ENCODE peak calls at places on chromosomes 12 and 14, in nine cellular contexts. U is upper lobe of left lung, K is A549, M is ovary, G is sigmoid colon, A is suprapubic skin, N is tibial nerve, B is transverse colon, S is SK-N-SH. J is an unnamed sample. For H3K4me1, the result is how much of the 10 kb centered on the place peaks cover.

GRCh38 chr12:99600388-99600787 is 47.2 kb upstream of the GARIN6 start:
- DNase-seq in G (no peak), K (no peak), A (no peak), S (no peak), U (no peak), B (no peak), M (no peak), N (no peak), J (no peak)

GRCh38 chr12:66132408-66132807 is 1.9 kb upstream of the LLPH start:
- DNase-seq in U (no peak), N (no peak), B (no peak), G (no peak), M (no peak), K (peak), S (no peak), A (no peak), J (no peak)

GRCh38 chr14:85853996-85854526 is 324.1 kb downstream of the FLRT2 start:
- DNase-seq in K (no peak), S (no peak), G (no peak), U (no peak), N (no peak), A (no peak), B (no peak), M (no peak), J (no peak)

GRCh38 chr12:51262758-51263177 is 7.4 kb downstream of the SMAGP start:
- DNase-seq in U (no peak), B (peak), A (no peak), M (peak), G (no peak), K (peak), S (no peak), N (peak), J (peak)

GRCh38 chr12:124556896-124557501 is 10.4 kb downstream of the NCOR2 start:
- DNase-seq in A (no peak), K (no peak), G (peak), N (no peak), M (peak), B (no peak), S (peak), U (no peak), J (peak)

GRCh38 chr12:127660961-127661360 is 606.0 kb upstream of the TMEM132C start:
- DNase-seq in N (no peak), S (no peak), U (no peak), G (no peak), A (no peak), M (no peak), K (no peak), B (no peak), J (no peak)

GRCh38 chr14:90903101-90903500 is 86.9 kb upstream of the TTC7B start:
- DNase-seq in S (peak), K (peak), A (no peak), B (peak), G (peak), N (peak), M (peak), U (peak), J (peak)

GRCh38 chr12:124680863-124681778 is 113.7 kb upstream of the NCOR2 start:
- DNase-seq in S (peak), G (no peak), N (peak), U (no peak), M (peak), A (no peak), B (no peak), K (peak), J (no peak)

GRCh38 chr12:14567311-14568195 is at the start of gene PLBD1:
- DNase-seq in G (peak), A (peak), K (peak), S (peak), B (peak), N (peak), M (peak), U (peak), J (peak)

GRCh38 chr14:67241416-67242362 is at the start of gene PALS1:
- DNase-seq in B (no peak), M (no peak), U (peak), A (no peak), S (peak), N (peak), G (peak), K (peak), J (no peak)

GRCh38 chr12:113145720-113146551 is 3.6 kb upstream of the CFAP73 start:
- DNase-seq in S (no peak), N (no peak), A (no peak), M (no peak), G (no peak), B (no peak), K (no peak), U (no peak), J (no peak)

GRCh38 chr14:92785601-92786426 is 8.3 kb upstream of the GOLGA5 start:
- DNase-seq in B (no peak), G (no peak), S (no peak), A (no peak), K (peak), N (no peak), U (no peak), M (peak), J (peak)

GRCh38 chr12:129614221-129614885 is 289.5 kb downstream of the TMEM132D start:
- DNase-seq in U (no peak), A (no peak), N (no peak), M (no peak), G (no peak), B (no peak), K (no peak), S (no peak), J (no peak)

GRCh38 chr12:94710933-94711332 is 60.6 kb upstream of the TMCC3 start:
- DNase-seq in S (peak), N (no peak), G (no peak), A (no peak), K (peak), U (no peak), M (no peak), B (peak), J (no peak)

GRCh38 chr12:49868449-49868848 is 25.5 kb upstream of the BCDIN3D start:
- DNase-seq in S (no peak), U (no peak), K (no peak), A (no peak), G (peak), B (no peak), N (no peak), M (peak), J (no peak)

GRCh38 chr12:4909734-4910501 is at the start of gene KCNA1:
- DNase-seq in N (no peak), M (no peak), G (peak), K (no peak), S (peak), U (no peak), A (no peak), B (no peak), J (no peak)

GRCh38 chr12:64682572-64683277 is 72.4 kb downstream of the RASSF3 start:
- DNase-seq in G (peak), N (no peak), A (no peak), M (peak), S (peak), B (peak), U (no peak), K (peak), J (no peak)

GRCh38 chr12:69170293-69170692 is 69.1 kb upstream of the CPSF6 start:
- DNase-seq in B (no peak), A (no peak), M (no peak), G (no peak), K (no peak), N (no peak), U (no peak), S (no peak), J (no peak)

GRCh38 chr12:29026419-29026818 is 122.7 kb upstream of the FAR2 start:
- DNase-seq in A (no peak), K (no peak), N (no peak), M (no peak), G (no peak), B (no peak), U (no peak), S (no peak), J (no peak)

GRCh38 chr14:101959277-101959676 is 5.1 kb upstream of the DYNC1H1 start:
- DNase-seq in G (no peak), N (no peak), B (no peak), K (no peak), U (no peak), M (no peak), A (no peak), S (no peak), J (no peak)

GRCh38 chr12:110141389-110141788 is 17.2 kb downstream of the IFT81 start:
- DNase-seq in N (peak), A (peak), U (peak), M (no peak), S (no peak), B (peak), G (peak), K (no peak), J (no peak)

GRCh38 chr14:34711169-34711568 is 3.2 kb downstream of the CFL2 start:
- DNase-seq in S (peak), K (peak), G (no peak), U (no peak), N (peak), B (peak), A (no peak), M (no peak), J (no peak)

GRCh38 chr12:92224685-92225331 is 79.2 kb upstream of the BTG1 start:
- DNase-seq in M (no peak), K (peak), G (no peak), U (no peak), N (no peak), B (no peak), S (peak), A (no peak), J (no peak)

GRCh38 chr12:54420766-54421144 is 1.7 kb upstream of the ITGA5 start:
- DNase-seq in M (no peak), B (no peak), G (peak), S (no peak), A (no peak), K (no peak), U (no peak), N (peak), J (no peak)

GRCh38 chr12:118374909-118375308 is 1.4 kb upstream of the SUDS3 start:
- DNase-seq in G (no peak), U (no peak), S (no peak), N (no peak), A (no peak), B (no peak), K (no peak), M (no peak), J (no peak)

GRCh38 chr14:101122114-101122854 is 218.8 kb upstream of the RTL1 start:
- DNase-seq in N (peak), B (no peak), G (peak), U (no peak), M (no peak), A (peak), S (peak), K (no peak), J (peak)

GRCh38 chr14:59215353-59215752 is 26.9 kb downstream of the DAAM1 start:
- DNase-seq in M (peak), G (peak), B (peak), K (no peak), S (no peak), N (peak), U (peak), A (peak), J (peak)

GRCh38 chr14:66379116-66379515 is 107.1 kb upstream of the CCDC196 start:
- DNase-seq in B (no peak), M (no peak), G (no peak), A (no peak), N (no peak), U (peak), K (no peak), S (no peak), J (peak)

GRCh38 chr14:105490318-105490571 is 801 bp upstream of the TEDC1 start:
- DNase-seq in U (no peak), G (no peak), B (peak), A (no peak), N (no peak), S (no peak), K (no peak), M (peak), J (no peak)

GRCh38 chr14:105492051-105492965 is 1.3 kb downstream of the TEDC1 start:
- DNase-seq in M (peak), S (no peak), B (no peak), U (no peak), K (peak), A (no peak), G (peak), N (no peak), J (no peak)

GRCh38 chr14:105489607-105490317 is 1.3 kb upstream of the TEDC1 start:
- DNase-seq in M (peak), A (peak), U (peak), G (peak), N (peak), S (peak), K (peak), B (peak), J (peak)

GRCh38 chr14:105491366-105492006 is 440 bp downstream of the TEDC1 start:
- DNase-seq in K (peak), B (peak), G (peak), M (peak), U (peak), A (no peak), N (no peak), S (peak), J (peak)

DNA sequence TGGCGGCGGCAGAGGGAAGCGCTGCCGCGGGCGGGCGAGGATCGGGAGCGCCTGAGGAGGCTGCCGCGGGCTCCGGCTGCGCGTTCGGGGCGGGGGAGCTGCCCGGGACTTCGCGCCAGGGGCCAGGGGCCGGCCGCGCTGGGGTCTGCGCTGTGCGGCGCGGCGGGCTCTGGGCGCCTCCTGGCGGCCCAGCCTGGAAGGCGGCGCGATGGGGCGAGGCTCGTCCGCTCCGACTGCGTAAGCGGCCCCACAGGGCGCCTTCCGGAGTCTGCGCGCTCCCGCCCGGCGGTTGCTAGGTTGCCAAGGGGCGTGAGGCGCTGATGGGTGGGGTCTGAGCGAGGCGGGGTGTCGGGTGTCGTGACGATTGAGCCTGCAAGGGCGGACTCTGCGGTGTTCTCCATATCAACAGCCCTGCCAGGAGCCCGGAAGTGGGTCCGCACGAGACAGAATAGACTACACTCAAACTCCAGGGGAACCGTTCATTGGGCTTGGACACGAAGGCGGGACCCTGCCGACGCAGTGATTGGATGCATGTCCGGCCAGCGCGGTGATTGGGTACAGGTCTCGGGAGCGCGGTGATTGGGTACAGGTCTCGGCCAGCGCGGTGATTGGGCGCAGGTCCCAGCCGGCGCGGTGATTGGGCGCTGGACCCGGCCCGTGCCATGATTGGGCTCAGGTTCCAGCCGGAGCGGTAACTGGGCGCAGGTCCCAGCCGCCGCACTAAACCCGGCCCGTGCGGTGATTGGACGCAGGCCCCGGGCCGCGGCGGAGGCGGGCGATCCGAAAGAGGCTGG is at the start of gene TEDC1:
- DNase-seq in G (peak), K (peak), B (peak), U (peak), N (peak), S (peak), M (peak), A (peak), J (peak)
- TF ChIP-seq EP300 in G (no peak), K (no peak), B (no peak), U (no peak), N (peak), S (no peak), M (peak), A (no peak), J (no peak)

GRCh38 chr12:100797246-100797645 is 2.7 kb downstream of the ANO4 start:
- DNase-seq in A (no peak), K (no peak), B (no peak), G (no peak), U (no peak), N (no peak), S (no peak), M (no peak), J (no peak)
- H3K4me1 ChIP-seq in A (under half), K (under half), B (under half), G (under half), U (under half), N (under half), S (under half), M (under half), J (under half)

GRCh38 chr14:82757775-82758174 is 1224.1 kb upstream of the SEL1L start:
- DNase-seq in K (no peak), S (no peak), A (no peak), G (no peak), M (no peak), U (no peak), B (no peak), N (no peak), J (no peak)

GRCh38 chr14:82755923-82756322 is 1222.3 kb upstream of the SEL1L start:
- DNase-seq in N (no peak), G (no peak), U (no peak), A (no peak), S (no peak), B (no peak), M (no peak), K (no peak), J (no peak)

GRCh38 chr14:82755476-82755875 is 1221.8 kb upstream of the SEL1L start:
- DNase-seq in M (no peak), U (no peak), G (no peak), A (no peak), K (no peak), N (no peak), B (no peak), S (no peak), J (no peak)

DNA sequence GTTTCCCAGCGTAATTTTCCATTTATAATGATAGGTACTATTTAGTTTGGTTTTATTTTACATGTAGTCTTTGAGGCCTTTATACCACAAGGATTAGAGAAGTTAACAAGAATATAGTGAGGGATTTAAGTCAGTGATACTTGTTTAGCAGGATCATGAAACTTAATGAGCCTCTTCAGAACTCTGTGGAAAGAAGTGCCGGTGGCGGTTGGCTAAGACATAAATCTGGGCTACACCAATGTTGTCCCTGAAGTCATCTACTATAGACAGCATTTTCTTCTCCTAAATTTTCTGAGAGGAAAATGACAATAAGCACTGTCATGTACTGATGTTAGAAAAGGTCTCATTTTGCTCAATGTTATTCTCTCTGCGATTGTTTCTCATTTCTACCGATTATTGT is 1226.0 kb upstream of the SEL1L start:
- DNase-seq in N (no peak), M (no peak), G (no peak), B (no peak), U (no peak), A (no peak), K (no peak), S (no peak), J (no peak)
- TF ChIP-seq EP300 in N (no peak), M (no peak), G (no peak), B (no peak), U (no peak), A (no peak), K (no peak), S (no peak), J (no peak)

DNA sequence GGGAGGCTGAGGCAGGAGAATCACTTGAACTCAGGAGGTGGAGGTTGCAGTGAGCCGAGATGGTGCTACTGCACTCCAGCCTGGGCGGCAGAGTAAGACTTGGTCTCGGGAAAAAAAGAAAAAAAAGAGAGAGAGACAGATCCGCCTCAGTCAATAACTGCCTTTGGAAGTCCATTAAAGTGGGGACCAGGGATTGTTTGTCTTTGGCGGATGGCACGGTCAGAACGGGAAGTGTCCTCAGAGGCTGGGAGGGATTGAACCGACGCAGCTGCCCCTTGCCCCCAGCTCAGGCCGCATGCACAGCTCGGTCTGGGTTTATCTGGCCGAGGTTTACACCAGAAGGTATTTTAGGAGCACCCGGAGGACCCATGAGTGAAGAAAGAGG is 54.4 kb downstream of the TESC start:
- DNase-seq in N (no peak), A (no peak), U (no peak), M (no peak), K (no peak), S (no peak), B (no peak), G (no peak), J (no peak)
- H3K4me1 ChIP-seq in N (under half), A (under half), U (under half), M (under half), K (under half), S (under half), B (under half), G (under half), J (under half)

GRCh38 chr12:57033428-57033827 is 16.5 kb downstream of the MYO1A start:
- DNase-seq in B (no peak), U (no peak), M (no peak), K (no peak), A (no peak), N (no peak), G (peak), S (no peak), J (no peak)
- TF ChIP-seq EP300 in B (no peak), U (no peak), M (no peak), K (no peak), A (no peak), N (no peak), G (no peak), S (no peak), J (no peak)

DNA sequence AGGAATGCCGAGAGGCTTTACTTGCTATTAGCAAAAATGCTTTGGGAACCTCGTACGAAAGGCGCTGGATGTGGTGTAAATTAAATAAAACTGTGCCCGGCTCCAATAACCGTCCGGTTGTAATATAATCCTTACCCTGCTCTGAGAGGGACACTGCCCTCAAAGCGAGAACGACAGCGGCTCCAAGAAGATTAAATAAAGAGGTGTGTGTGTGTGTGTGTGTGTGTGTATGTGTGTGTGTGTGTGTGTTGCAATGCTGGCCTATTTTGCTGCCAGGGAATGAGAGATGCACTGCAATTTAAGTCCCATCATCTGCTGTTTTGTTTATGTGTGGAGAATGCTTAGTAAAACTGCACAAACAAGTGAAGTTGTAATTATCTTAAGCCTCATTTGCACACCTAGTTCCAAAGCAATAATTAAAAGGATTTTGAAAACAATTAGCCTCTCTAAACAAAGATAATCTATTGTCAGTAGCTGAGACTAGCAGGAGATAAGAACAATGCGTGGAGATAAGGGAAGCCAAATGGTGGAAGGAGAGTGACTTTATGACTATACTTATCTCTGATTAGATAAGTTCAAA is 1.2 kb upstream of the SIX1 start:
- DNase-seq in G (no peak), B (no peak), A (no peak), N (no peak), M (no peak), K (no peak), U (no peak), S (no peak), J (no peak)
- H3K4me1 ChIP-seq in G (under half), B (under half), A (half or more), N (under half), M (under half), K (under half), U (under half), S (under half), J (half or more)

J was measured in stomach.